ENCODE peak calls at places on chromosomes 5 and 9, in eight cellular contexts. One of them, this sample, is unnamed.

GRCh38 chr9:72326643-72327042 is 38.4 kb downstream of the ZFAND5 start:
- DNase-seq in AG09309: no peak
- DNase-seq in adrenal gland: no peak
- DNase-seq in HFFc6: no peak
- DNase-seq in endothelial cell: no peak
- DNase-seq in astrocyte: no peak
- DNase-seq in upper lobe of right lung: no peak
- DNase-seq in GM12878: no peak
- DNase-seq in this sample: no peak

GRCh38 chr5:180786398-180787005 is 16.1 kb downstream of the MGAT1 start:
- DNase-seq in AG09309: no peak
- DNase-seq in astrocyte: no peak
- DNase-seq in GM12878: no peak
- DNase-seq in upper lobe of right lung: peak; percentile 52
- DNase-seq in endothelial cell: peak; percentile 50
- DNase-seq in HFFc6: no peak
- DNase-seq in adrenal gland: no peak
- DNase-seq in this sample: no peak

GRCh38 chr5:44389410-44389879 is at the start of gene FGF10:
- DNase-seq in adrenal gland: peak; percentile 9
- DNase-seq in upper lobe of right lung: peak; percentile 63
- DNase-seq in astrocyte: no peak
- DNase-seq in AG09309: no peak
- DNase-seq in HFFc6: no peak
- DNase-seq in GM12878: no peak
- DNase-seq in endothelial cell: peak; percentile 51
- DNase-seq in this sample: no peak

GRCh38 chr5:66864240-66864884 is 268.2 kb downstream of the MAST4 start:
- DNase-seq in adrenal gland: peak; percentile 21
- DNase-seq in upper lobe of right lung: no peak
- DNase-seq in astrocyte: peak; percentile 55
- DNase-seq in endothelial cell: peak; percentile 34
- DNase-seq in AG09309: peak; percentile 14
- DNase-seq in HFFc6: peak; percentile 42
- DNase-seq in GM12878: no peak
- DNase-seq in this sample: no peak

GRCh38 chr9:124309665-124310064 is 51.9 kb downstream of the NEK6 start:
- DNase-seq in upper lobe of right lung: no peak
- DNase-seq in HFFc6: peak; percentile 95
- DNase-seq in astrocyte: peak; percentile 97
- DNase-seq in adrenal gland: peak; percentile 48
- DNase-seq in GM12878: no peak
- DNase-seq in endothelial cell: no peak
- DNase-seq in AG09309: peak; percentile 84
- DNase-seq in this sample: peak; percentile 99

GRCh38 chr9:94160594-94161501 is 76.6 kb downstream of the PTPDC1 start:
- DNase-seq in astrocyte: no peak
- DNase-seq in endothelial cell: no peak
- DNase-seq in HFFc6: no peak
- DNase-seq in GM12878: no peak
- DNase-seq in AG09309: no peak
- DNase-seq in adrenal gland: no peak
- DNase-seq in upper lobe of right lung: no peak
- DNase-seq in this sample: no peak

GRCh38 chr5:143440448-143441102 is 37.1 kb upstream of the NR3C1 start:
- DNase-seq in astrocyte: no peak
- DNase-seq in AG09309: no peak
- DNase-seq in upper lobe of right lung: no peak
- DNase-seq in HFFc6: no peak
- DNase-seq in GM12878: no peak
- DNase-seq in endothelial cell: no peak
- DNase-seq in adrenal gland: no peak
- DNase-seq in this sample: peak; percentile 6

GRCh38 chr5:74442466-74442865 is 198.1 kb downstream of the ENC1 start:
- DNase-seq in upper lobe of right lung: no peak
- DNase-seq in adrenal gland: no peak
- DNase-seq in HFFc6: no peak
- DNase-seq in AG09309: no peak
- DNase-seq in GM12878: no peak
- DNase-seq in endothelial cell: no peak
- DNase-seq in astrocyte: no peak
- DNase-seq in this sample: no peak

GRCh38 chr5:39794511-39794910 is 369.7 kb upstream of the DAB2 start:
- DNase-seq in GM12878: no peak
- DNase-seq in adrenal gland: no peak
- DNase-seq in endothelial cell: no peak
- DNase-seq in AG09309: no peak
- DNase-seq in astrocyte: no peak
- DNase-seq in upper lobe of right lung: no peak
- DNase-seq in HFFc6: no peak
- DNase-seq in this sample: no peak

GRCh38 chr5:155380480-155380879 is 366.9 kb downstream of the KIF4B start:
- DNase-seq in GM12878: no peak
- DNase-seq in HFFc6: no peak
- DNase-seq in upper lobe of right lung: no peak
- DNase-seq in endothelial cell: no peak
- DNase-seq in AG09309: no peak
- DNase-seq in adrenal gland: no peak
- DNase-seq in astrocyte: no peak
- DNase-seq in this sample: no peak

GRCh38 chr5:38923661-38924451 is 78.0 kb downstream of the OSMR start:
- DNase-seq in adrenal gland: no peak
- DNase-seq in AG09309: peak; percentile 66
- DNase-seq in endothelial cell: no peak
- DNase-seq in GM12878: no peak
- DNase-seq in HFFc6: no peak
- DNase-seq in upper lobe of right lung: no peak
- DNase-seq in astrocyte: no peak
- DNase-seq in this sample: no peak

GRCh38 chr5:171310816-171311697 is 2.0 kb downstream of the TLX3 start:
- DNase-seq in upper lobe of right lung: peak; percentile 61
- DNase-seq in HFFc6: no peak
- DNase-seq in adrenal gland: no peak
- DNase-seq in AG09309: no peak
- DNase-seq in endothelial cell: peak; percentile 36
- DNase-seq in GM12878: no peak
- DNase-seq in astrocyte: no peak
- DNase-seq in this sample: no peak

GRCh38 chr9:88991066-88992030 is at the start of gene S1PR3:
- DNase-seq in endothelial cell: peak; percentile 64
- DNase-seq in upper lobe of right lung: peak; percentile 75
- DNase-seq in HFFc6: no peak
- DNase-seq in GM12878: no peak
- DNase-seq in astrocyte: no peak
- DNase-seq in adrenal gland: peak; percentile 79
- DNase-seq in AG09309: no peak
- DNase-seq in this sample: no peak

GRCh38 chr9:88992556-88992955 is 1.3 kb downstream of the S1PR3 start:
- DNase-seq in HFFc6: no peak
- DNase-seq in GM12878: no peak
- DNase-seq in adrenal gland: no peak
- DNase-seq in endothelial cell: no peak
- DNase-seq in AG09309: no peak
- DNase-seq in astrocyte: no peak
- DNase-seq in upper lobe of right lung: no peak
- DNase-seq in this sample: no peak

GRCh38 chr9:88989961-88990570 is 1.2 kb upstream of the S1PR3 start:
- DNase-seq in HFFc6: no peak
- DNase-seq in upper lobe of right lung: no peak
- DNase-seq in astrocyte: no peak
- DNase-seq in endothelial cell: no peak
- DNase-seq in GM12878: no peak
- DNase-seq in AG09309: no peak
- DNase-seq in adrenal gland: no peak
- DNase-seq in this sample: no peak

GRCh38 chr9:88988796-88989641 is 2.2 kb upstream of the S1PR3 start:
- DNase-seq in adrenal gland: no peak
- DNase-seq in HFFc6: no peak
- DNase-seq in AG09309: peak; percentile 27
- DNase-seq in astrocyte: no peak
- DNase-seq in upper lobe of right lung: no peak
- DNase-seq in GM12878: no peak
- DNase-seq in endothelial cell: no peak
- DNase-seq in this sample: no peak

DNA sequence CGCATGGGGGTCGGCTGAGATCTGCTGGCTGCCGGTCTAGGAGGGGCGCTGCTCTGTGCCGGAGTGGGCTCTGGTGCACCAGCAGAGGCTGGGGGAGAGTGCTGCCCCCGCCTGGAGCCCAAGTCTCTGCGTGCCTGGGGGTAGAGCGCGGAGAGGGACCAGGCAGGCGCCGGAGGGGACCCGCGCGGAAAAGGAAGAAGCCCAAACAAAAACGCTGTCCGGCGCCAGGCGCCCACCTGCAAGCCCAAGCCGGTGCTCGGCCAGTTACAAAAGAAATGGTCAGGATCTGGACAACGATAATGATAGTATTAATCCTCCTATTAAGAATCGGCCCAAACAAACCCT is 575 bp upstream of the S1PR3 start:
- DNase-seq in upper lobe of right lung: no peak
- DNase-seq in astrocyte: no peak
- DNase-seq in GM12878: no peak
- DNase-seq in AG09309: no peak
- DNase-seq in HFFc6: no peak
- DNase-seq in adrenal gland: no peak
- DNase-seq in endothelial cell: peak; percentile 56
- DNase-seq in this sample: no peak
- TF ChIP-seq CTCF in upper lobe of right lung: no peak
- TF ChIP-seq CTCF in astrocyte: no peak
- TF ChIP-seq CTCF in GM12878: no peak
- TF ChIP-seq CTCF in AG09309: no peak
- TF ChIP-seq CTCF in HFFc6: no peak
- TF ChIP-seq CTCF in adrenal gland: no peak
- TF ChIP-seq CTCF in endothelial cell: no peak
- TF ChIP-seq CTCF in this sample: peak; percentile 15

GRCh38 chr9:134216449-134216951 is 52.1 kb upstream of the RNU6ATAC start:
- DNase-seq in AG09309: no peak
- DNase-seq in upper lobe of right lung: peak; percentile 55
- DNase-seq in GM12878: no peak
- DNase-seq in adrenal gland: peak; percentile 6
- DNase-seq in HFFc6: no peak
- DNase-seq in astrocyte: no peak
- DNase-seq in endothelial cell: no peak
- DNase-seq in this sample: no peak

GRCh38 chr9:134216961-134217360 is 52.6 kb upstream of the RNU6ATAC start:
- DNase-seq in astrocyte: no peak
- DNase-seq in endothelial cell: no peak
- DNase-seq in GM12878: no peak
- DNase-seq in AG09309: no peak
- DNase-seq in adrenal gland: peak; percentile 4
- DNase-seq in upper lobe of right lung: peak; percentile 29
- DNase-seq in HFFc6: no peak
- DNase-seq in this sample: no peak

GRCh38 chr9:134215709-134216448 is 51.5 kb upstream of the RNU6ATAC start:
- DNase-seq in upper lobe of right lung: peak; percentile 58
- DNase-seq in HFFc6: peak; percentile 61
- DNase-seq in adrenal gland: peak; percentile 15
- DNase-seq in AG09309: no peak
- DNase-seq in astrocyte: no peak
- DNase-seq in GM12878: no peak
- DNase-seq in endothelial cell: peak; percentile 38
- DNase-seq in this sample: no peak

GRCh38 chr9:134218230-134218629 is 53.9 kb upstream of the RNU6ATAC start:
- DNase-seq in HFFc6: no peak
- DNase-seq in adrenal gland: no peak
- DNase-seq in astrocyte: no peak
- DNase-seq in upper lobe of right lung: no peak
- DNase-seq in AG09309: no peak
- DNase-seq in GM12878: no peak
- DNase-seq in endothelial cell: no peak
- DNase-seq in this sample: no peak

GRCh38 chr9:134217431-134218210 is 53.3 kb upstream of the RNU6ATAC start:
- DNase-seq in AG09309: no peak
- DNase-seq in upper lobe of right lung: peak; percentile 51
- DNase-seq in HFFc6: no peak
- DNase-seq in adrenal gland: peak; percentile 7
- DNase-seq in astrocyte: no peak
- DNase-seq in GM12878: no peak
- DNase-seq in endothelial cell: no peak
- DNase-seq in this sample: no peak
- TF ChIP-seq CTCF in AG09309: peak; percentile 10
- TF ChIP-seq CTCF in upper lobe of right lung: no peak
- TF ChIP-seq CTCF in HFFc6: peak; percentile 52
- TF ChIP-seq CTCF in adrenal gland: peak; percentile 14
- TF ChIP-seq CTCF in astrocyte: no peak
- TF ChIP-seq CTCF in GM12878: peak; percentile 21
- TF ChIP-seq CTCF in endothelial cell: no peak
- TF ChIP-seq CTCF in this sample: peak; percentile 12

DNA sequence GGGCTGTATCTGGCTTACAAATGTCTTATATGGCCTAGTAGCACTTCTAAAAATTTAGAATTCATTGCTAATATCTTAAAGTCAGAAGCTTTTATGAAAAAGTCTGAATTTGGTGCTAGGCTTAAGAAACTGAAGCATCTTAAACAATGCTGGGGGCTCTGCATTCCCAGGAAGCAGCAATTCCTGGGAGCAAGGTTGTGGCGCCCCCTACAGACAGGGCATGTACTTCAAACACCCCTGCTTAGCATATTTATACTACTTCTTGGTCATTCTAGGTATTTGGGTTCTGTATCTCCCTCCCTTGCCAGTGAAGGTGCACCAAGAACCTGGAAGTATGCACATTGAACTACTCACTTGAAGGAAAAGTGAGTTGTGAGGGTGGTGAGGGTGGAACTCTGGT is 64.6 kb upstream of the GRIA1 start:
- DNase-seq in astrocyte: no peak
- DNase-seq in endothelial cell: peak; percentile 6
- DNase-seq in AG09309: no peak
- DNase-seq in adrenal gland: no peak
- DNase-seq in HFFc6: no peak
- DNase-seq in GM12878: no peak
- DNase-seq in upper lobe of right lung: no peak
- DNase-seq in this sample: no peak
- TF ChIP-seq CTCF in astrocyte: no peak
- TF ChIP-seq CTCF in endothelial cell: peak; percentile 56
- TF ChIP-seq CTCF in AG09309: no peak
- TF ChIP-seq CTCF in adrenal gland: no peak
- TF ChIP-seq CTCF in HFFc6: peak; percentile 55
- TF ChIP-seq CTCF in GM12878: peak; percentile 37
- TF ChIP-seq CTCF in upper lobe of right lung: no peak
- TF ChIP-seq CTCF in this sample: peak; percentile 49

DNA sequence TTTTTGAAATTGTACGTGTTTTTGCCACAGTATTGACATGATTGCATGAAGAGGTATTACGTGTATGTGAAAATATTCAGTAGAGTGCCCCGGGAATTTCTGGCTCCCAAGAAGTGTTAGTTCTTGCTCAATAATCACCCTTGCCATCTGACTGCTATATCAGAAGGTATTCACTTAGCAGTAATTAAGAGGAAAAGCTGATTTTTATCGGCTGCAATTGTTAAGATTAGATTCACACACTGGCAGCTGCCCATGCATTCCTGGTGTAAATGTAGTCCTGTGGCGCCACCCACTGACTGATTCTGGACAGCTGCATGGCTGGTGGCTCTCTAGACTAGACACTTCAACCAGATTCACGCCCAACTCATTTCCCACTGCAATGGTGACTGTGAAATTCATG is 440.0 kb upstream of the ADAMTS16 start:
- DNase-seq in adrenal gland: peak; percentile 9
- DNase-seq in upper lobe of right lung: peak; percentile 85
- DNase-seq in GM12878: no peak
- DNase-seq in astrocyte: peak; percentile 65
- DNase-seq in HFFc6: peak; percentile 0
- DNase-seq in AG09309: no peak
- DNase-seq in endothelial cell: peak; percentile 80
- DNase-seq in this sample: no peak
- TF ChIP-seq CTCF in adrenal gland: no peak
- TF ChIP-seq CTCF in upper lobe of right lung: peak; percentile 48
- TF ChIP-seq CTCF in GM12878: no peak
- TF ChIP-seq CTCF in astrocyte: peak; percentile 64
- TF ChIP-seq CTCF in HFFc6: peak; percentile 37
- TF ChIP-seq CTCF in AG09309: no peak
- TF ChIP-seq CTCF in endothelial cell: peak; percentile 41
- TF ChIP-seq CTCF in this sample: peak; percentile 43